ENCODE peak calls at places on chromosomes 6 and 20, in ten cellular contexts. One of them, this sample, is unnamed.

GRCh38 chr20:56409521-56409920 is 2.5 kb upstream of the CASS4 start:
- DNase-seq in PC-3: no peak
- DNase-seq in lower lobe of right lung: no peak
- DNase-seq in suprapubic skin: no peak
- DNase-seq in psoas muscle: no peak
- DNase-seq in HCT116: no peak
- DNase-seq in fibroblast of lung: peak; percentile 97
- DNase-seq in CD8-positive, alpha-beta memory T cell: no peak
- DNase-seq in right cardiac atrium: no peak
- DNase-seq in Peyer's patch: no peak
- DNase-seq in this sample: no peak

GRCh38 chr6:145863988-145864616 is 49.5 kb upstream of the FBXO30 start:
- DNase-seq in PC-3: no peak
- DNase-seq in lower lobe of right lung: no peak
- DNase-seq in suprapubic skin: no peak
- DNase-seq in psoas muscle: no peak
- DNase-seq in HCT116: no peak
- DNase-seq in fibroblast of lung: no peak
- DNase-seq in CD8-positive, alpha-beta memory T cell: no peak
- DNase-seq in right cardiac atrium: no peak
- DNase-seq in Peyer's patch: no peak
- DNase-seq in this sample: no peak

GRCh38 chr6:38015341-38015740 is 195.8 kb downstream of the ZFAND3 start:
- DNase-seq in PC-3: no peak
- DNase-seq in lower lobe of right lung: no peak
- DNase-seq in suprapubic skin: no peak
- DNase-seq in psoas muscle: no peak
- DNase-seq in HCT116: no peak
- DNase-seq in fibroblast of lung: no peak
- DNase-seq in CD8-positive, alpha-beta memory T cell: no peak
- DNase-seq in right cardiac atrium: no peak
- DNase-seq in Peyer's patch: no peak
- DNase-seq in this sample: no peak

GRCh38 chr6:157272866-157273755 is 50.2 kb downstream of the TMEM242 start:
- DNase-seq in PC-3: no peak
- DNase-seq in lower lobe of right lung: no peak
- DNase-seq in suprapubic skin: no peak
- DNase-seq in psoas muscle: no peak
- DNase-seq in HCT116: no peak
- DNase-seq in fibroblast of lung: no peak
- DNase-seq in CD8-positive, alpha-beta memory T cell: peak; percentile 41
- DNase-seq in right cardiac atrium: no peak
- DNase-seq in Peyer's patch: peak; percentile 43
- DNase-seq in this sample: no peak

GRCh38 chr6:26240981-26241770 is 123.8 kb upstream of the BTN3A2 start:
- DNase-seq in PC-3: no peak
- DNase-seq in lower lobe of right lung: peak; percentile 59
- DNase-seq in suprapubic skin: no peak
- DNase-seq in psoas muscle: no peak
- DNase-seq in HCT116: no peak
- DNase-seq in fibroblast of lung: peak; percentile 85
- DNase-seq in CD8-positive, alpha-beta memory T cell: peak; percentile 63
- DNase-seq in right cardiac atrium: no peak
- DNase-seq in Peyer's patch: no peak
- DNase-seq in this sample: peak; percentile 52

GRCh38 chr6:19997104-19997503 is 159.9 kb downstream of the ID4 start:
- DNase-seq in PC-3: no peak
- DNase-seq in lower lobe of right lung: no peak
- DNase-seq in suprapubic skin: no peak
- DNase-seq in psoas muscle: no peak
- DNase-seq in HCT116: no peak
- DNase-seq in fibroblast of lung: no peak
- DNase-seq in CD8-positive, alpha-beta memory T cell: no peak
- DNase-seq in right cardiac atrium: no peak
- DNase-seq in Peyer's patch: no peak
- DNase-seq in this sample: no peak

GRCh38 chr20:45495438-45495985 is 19.9 kb downstream of the SPINT3 start:
- DNase-seq in PC-3: no peak
- DNase-seq in lower lobe of right lung: peak; percentile 49
- DNase-seq in suprapubic skin: no peak
- DNase-seq in psoas muscle: no peak
- DNase-seq in HCT116: no peak
- DNase-seq in fibroblast of lung: no peak
- DNase-seq in CD8-positive, alpha-beta memory T cell: no peak
- DNase-seq in right cardiac atrium: no peak
- DNase-seq in Peyer's patch: no peak
- DNase-seq in this sample: no peak

GRCh38 chr6:104527761-104528415 is 331.8 kb downstream of the HACE1 start:
- DNase-seq in PC-3: peak; percentile 57
- DNase-seq in lower lobe of right lung: no peak
- DNase-seq in suprapubic skin: no peak
- DNase-seq in psoas muscle: no peak
- DNase-seq in HCT116: no peak
- DNase-seq in fibroblast of lung: peak; percentile 30
- DNase-seq in CD8-positive, alpha-beta memory T cell: no peak
- DNase-seq in right cardiac atrium: peak; percentile 16
- DNase-seq in Peyer's patch: no peak
- DNase-seq in this sample: no peak

DNA sequence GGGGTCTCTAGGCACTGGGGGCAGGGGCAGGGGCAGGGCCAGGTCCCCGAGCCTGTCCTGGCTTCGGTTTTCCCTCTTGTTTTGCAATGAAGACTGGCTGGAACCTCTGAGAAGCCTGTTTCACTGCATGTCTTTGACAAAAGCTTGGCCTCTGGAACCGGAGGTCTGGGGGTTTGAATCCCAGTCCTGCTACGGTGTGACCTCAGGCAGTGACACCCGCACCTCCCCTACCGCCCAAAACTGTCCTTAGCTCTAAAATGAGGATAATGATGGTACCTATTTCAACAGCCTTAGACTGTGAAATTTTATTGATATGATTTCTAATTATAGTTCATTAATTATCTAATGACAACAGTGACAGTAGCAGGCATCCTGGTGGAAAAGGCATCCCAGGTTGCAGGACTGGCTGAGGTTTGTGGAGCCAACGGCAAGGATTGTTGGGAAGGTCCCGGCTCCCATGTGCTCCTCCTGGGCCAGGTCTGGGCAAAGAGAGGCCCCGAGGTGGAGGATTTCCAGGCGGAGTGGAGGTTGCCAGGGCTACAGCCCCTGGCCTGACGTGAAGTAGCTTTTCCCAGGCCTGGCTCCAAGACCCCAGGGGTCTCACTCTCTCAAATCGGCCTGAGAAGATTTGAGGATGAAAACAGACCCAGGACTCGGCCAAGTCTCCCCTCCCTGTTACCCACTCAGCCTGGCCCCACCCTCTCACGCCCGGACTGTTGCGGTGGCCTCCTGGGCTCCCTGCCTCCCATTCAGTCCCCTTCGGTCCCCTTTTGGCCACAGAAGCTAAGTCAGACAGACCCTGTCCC is 57.9 kb downstream of the SNAI1 start:
- DNase-seq in PC-3: no peak
- DNase-seq in lower lobe of right lung: no peak
- DNase-seq in suprapubic skin: no peak
- DNase-seq in psoas muscle: no peak
- DNase-seq in HCT116: no peak
- DNase-seq in fibroblast of lung: no peak
- DNase-seq in CD8-positive, alpha-beta memory T cell: no peak
- DNase-seq in right cardiac atrium: no peak
- DNase-seq in Peyer's patch: no peak
- DNase-seq in this sample: no peak
- H3K4me3 ChIP-seq in PC-3: no peak overlapping the region
- H3K4me3 ChIP-seq in lower lobe of right lung: no peak overlapping the region
- H3K4me3 ChIP-seq in suprapubic skin: no peak overlapping the region
- H3K4me3 ChIP-seq in psoas muscle: no peak overlapping the region
- H3K4me3 ChIP-seq in HCT116: no peak overlapping the region
- H3K4me3 ChIP-seq in fibroblast of lung: no peak overlapping the region
- H3K4me3 ChIP-seq in CD8-positive, alpha-beta memory T cell: no peak overlapping the region
- H3K4me3 ChIP-seq in right cardiac atrium: no peak overlapping the region
- H3K4me3 ChIP-seq in Peyer's patch: no peak overlapping the region
- H3K4me3 ChIP-seq in this sample: no peak overlapping the region

DNA sequence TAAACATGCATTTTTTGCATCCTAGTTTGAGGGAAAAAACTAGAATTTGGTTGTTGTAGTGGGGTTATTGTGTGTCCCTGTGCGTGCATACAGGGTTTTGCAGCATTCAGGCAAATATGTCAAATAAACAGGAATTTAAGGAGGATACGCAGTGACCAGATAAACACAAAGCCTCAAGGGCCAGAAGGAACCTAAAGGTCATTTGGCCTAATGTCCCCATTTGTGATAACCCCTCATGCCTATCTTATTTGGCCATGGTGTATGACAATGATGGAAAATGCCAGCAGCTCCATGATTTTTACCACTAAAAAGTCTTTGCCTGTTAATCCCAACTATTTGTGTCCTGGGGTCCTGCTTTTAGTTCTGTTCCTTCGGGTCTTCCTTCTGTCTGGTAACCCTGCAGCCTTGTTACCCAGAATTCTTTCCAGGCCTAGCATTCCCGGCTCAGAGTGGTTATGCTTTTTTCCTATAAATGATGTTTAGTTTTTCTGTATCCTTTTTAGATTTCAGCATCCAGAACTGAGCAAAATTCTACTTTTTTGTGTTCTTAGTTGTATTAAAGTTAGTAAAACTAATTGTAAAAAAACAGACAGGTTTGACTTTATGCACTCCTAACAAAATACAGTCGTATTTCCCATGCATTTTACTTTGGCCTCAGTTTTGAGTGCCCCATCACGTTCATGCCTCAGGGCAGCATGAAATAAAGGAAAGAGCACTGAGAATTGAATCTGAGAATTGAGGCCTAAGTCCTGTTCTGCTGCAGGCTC is 4.4 kb downstream of the STX16 start:
- DNase-seq in PC-3: no peak
- DNase-seq in lower lobe of right lung: no peak
- DNase-seq in suprapubic skin: no peak
- DNase-seq in psoas muscle: no peak
- DNase-seq in HCT116: no peak
- DNase-seq in fibroblast of lung: no peak
- DNase-seq in CD8-positive, alpha-beta memory T cell: no peak
- DNase-seq in right cardiac atrium: no peak
- DNase-seq in Peyer's patch: no peak
- DNase-seq in this sample: no peak
- H3K4me1 ChIP-seq in PC-3: peaks cover 67% of the 10 kb centered on the region
- H3K4me1 ChIP-seq in lower lobe of right lung: peaks cover 58% of the 10 kb centered on the region
- H3K4me1 ChIP-seq in suprapubic skin: peaks cover 58% of the 10 kb centered on the region
- H3K4me1 ChIP-seq in psoas muscle: peaks cover 71% of the 10 kb centered on the region
- H3K4me1 ChIP-seq in HCT116: peaks cover 3% of the 10 kb centered on the region
- H3K4me1 ChIP-seq in fibroblast of lung: no peaks in the 10 kb centered on the region
- H3K4me1 ChIP-seq in CD8-positive, alpha-beta memory T cell: peaks cover 75% of the 10 kb centered on the region
- H3K4me1 ChIP-seq in right cardiac atrium: peaks cover 5% of the 10 kb centered on the region
- H3K4me1 ChIP-seq in Peyer's patch: no peaks in the 10 kb centered on the region
- H3K4me1 ChIP-seq in this sample: peaks cover 72% of the 10 kb centered on the region

GRCh38 chr6:33634986-33635385 is 13.9 kb downstream of the ITPR3 start:
- DNase-seq in PC-3: no peak
- DNase-seq in lower lobe of right lung: no peak
- DNase-seq in suprapubic skin: no peak
- DNase-seq in psoas muscle: no peak
- DNase-seq in HCT116: no peak
- DNase-seq in fibroblast of lung: no peak
- DNase-seq in CD8-positive, alpha-beta memory T cell: no peak
- DNase-seq in right cardiac atrium: no peak
- DNase-seq in Peyer's patch: no peak
- DNase-seq in this sample: no peak

GRCh38 chr6:33632603-33633039 is 11.5 kb downstream of the ITPR3 start:
- DNase-seq in PC-3: peak; percentile 64
- DNase-seq in lower lobe of right lung: peak; percentile 69
- DNase-seq in suprapubic skin: peak; percentile 76
- DNase-seq in psoas muscle: peak; percentile 60
- DNase-seq in HCT116: peak; percentile 37
- DNase-seq in fibroblast of lung: no peak
- DNase-seq in CD8-positive, alpha-beta memory T cell: peak; percentile 49
- DNase-seq in right cardiac atrium: peak; percentile 38
- DNase-seq in Peyer's patch: peak; percentile 83
- DNase-seq in this sample: peak; percentile 30

GRCh38 chr6:33633084-33633461 is 12.0 kb downstream of the ITPR3 start:
- DNase-seq in PC-3: no peak
- DNase-seq in lower lobe of right lung: no peak
- DNase-seq in suprapubic skin: peak; percentile 66
- DNase-seq in psoas muscle: no peak
- DNase-seq in HCT116: no peak
- DNase-seq in fibroblast of lung: no peak
- DNase-seq in CD8-positive, alpha-beta memory T cell: no peak
- DNase-seq in right cardiac atrium: no peak
- DNase-seq in Peyer's patch: no peak
- DNase-seq in this sample: no peak

GRCh38 chr6:33633462-33634158 is 12.5 kb downstream of the ITPR3 start:
- DNase-seq in PC-3: peak; percentile 49
- DNase-seq in lower lobe of right lung: peak; percentile 85
- DNase-seq in suprapubic skin: peak; percentile 85
- DNase-seq in psoas muscle: peak; percentile 80
- DNase-seq in HCT116: no peak
- DNase-seq in fibroblast of lung: peak; percentile 62
- DNase-seq in CD8-positive, alpha-beta memory T cell: peak; percentile 52
- DNase-seq in right cardiac atrium: peak; percentile 82
- DNase-seq in Peyer's patch: peak; percentile 89
- DNase-seq in this sample: peak; percentile 55

GRCh38 chr6:33634203-33634727 is 13.1 kb downstream of the ITPR3 start:
- DNase-seq in PC-3: no peak
- DNase-seq in lower lobe of right lung: peak; percentile 66
- DNase-seq in suprapubic skin: no peak
- DNase-seq in psoas muscle: no peak
- DNase-seq in HCT116: no peak
- DNase-seq in fibroblast of lung: no peak
- DNase-seq in CD8-positive, alpha-beta memory T cell: no peak
- DNase-seq in right cardiac atrium: no peak
- DNase-seq in Peyer's patch: no peak
- DNase-seq in this sample: no peak
- H3K4me3 ChIP-seq in PC-3: peak overlapping the region; percentile 54
- H3K4me3 ChIP-seq in lower lobe of right lung: peak overlapping the region; percentile 56
- H3K4me3 ChIP-seq in suprapubic skin: peak overlapping the region; percentile 52
- H3K4me3 ChIP-seq in psoas muscle: peak overlapping the region; percentile 66
- H3K4me3 ChIP-seq in HCT116: peak overlapping the region; percentile 31
- H3K4me3 ChIP-seq in fibroblast of lung: peak overlapping the region; percentile 47
- H3K4me3 ChIP-seq in CD8-positive, alpha-beta memory T cell: peak overlapping the region; percentile 58
- H3K4me3 ChIP-seq in right cardiac atrium: peak overlapping the region; percentile 27
- H3K4me3 ChIP-seq in Peyer's patch: peak overlapping the region; percentile 58
- H3K4me3 ChIP-seq in this sample: peak overlapping the region; percentile 54

DNA sequence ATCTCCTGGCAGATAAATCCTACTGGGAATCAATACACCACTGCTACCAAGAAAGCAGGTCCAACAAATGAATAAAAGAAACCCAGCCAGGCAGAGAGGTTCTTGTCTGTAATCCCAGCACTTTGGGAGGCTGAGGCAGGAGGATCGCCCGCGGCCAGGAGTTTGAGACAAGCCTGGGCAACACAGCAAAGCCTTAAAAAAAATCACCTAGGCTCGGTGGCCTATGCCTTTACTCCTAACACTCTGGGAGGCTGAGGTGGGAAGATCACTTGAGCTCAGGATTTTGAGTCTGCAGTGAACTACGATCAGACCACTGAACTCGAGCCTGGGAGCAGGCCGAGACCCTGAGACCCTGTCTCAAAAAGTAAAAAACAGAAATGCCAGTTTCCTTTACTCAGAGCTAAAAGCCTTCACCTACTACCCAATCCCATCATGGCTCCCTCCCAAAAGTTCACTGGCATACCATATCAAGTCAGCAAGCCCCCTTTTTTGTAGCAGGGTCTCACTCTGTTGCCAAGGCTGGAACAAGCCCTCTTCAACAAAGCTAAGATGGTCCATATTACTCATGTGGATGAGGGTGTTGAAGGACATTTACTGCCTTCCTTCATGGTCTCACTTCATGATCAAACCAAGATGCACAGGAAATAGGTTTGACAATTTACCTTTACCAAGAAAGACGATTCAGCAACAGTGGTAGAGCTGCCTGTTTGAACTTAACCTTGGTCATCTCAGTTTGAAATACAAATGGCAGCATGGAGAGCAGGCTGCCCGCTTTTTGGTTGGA is 5.3 kb downstream of the SNX5 start:
- DNase-seq in PC-3: no peak
- DNase-seq in lower lobe of right lung: no peak
- DNase-seq in suprapubic skin: no peak
- DNase-seq in psoas muscle: no peak
- DNase-seq in HCT116: no peak
- DNase-seq in fibroblast of lung: no peak
- DNase-seq in CD8-positive, alpha-beta memory T cell: no peak
- DNase-seq in right cardiac atrium: no peak
- DNase-seq in Peyer's patch: no peak
- DNase-seq in this sample: no peak
- H3K4me1 ChIP-seq in PC-3: peaks cover 53% of the 10 kb centered on the region
- H3K4me1 ChIP-seq in lower lobe of right lung: peaks cover 88% of the 10 kb centered on the region
- H3K4me1 ChIP-seq in suprapubic skin: peaks cover 89% of the 10 kb centered on the region
- H3K4me1 ChIP-seq in psoas muscle: peaks cover 69% of the 10 kb centered on the region
- H3K4me1 ChIP-seq in HCT116: peaks cover 20% of the 10 kb centered on the region
- H3K4me1 ChIP-seq in fibroblast of lung: peaks cover 23% of the 10 kb centered on the region
- H3K4me1 ChIP-seq in CD8-positive, alpha-beta memory T cell: peaks cover 73% of the 10 kb centered on the region
- H3K4me1 ChIP-seq in right cardiac atrium: peaks cover 19% of the 10 kb centered on the region
- H3K4me1 ChIP-seq in Peyer's patch: peaks cover 31% of the 10 kb centered on the region
- H3K4me1 ChIP-seq in this sample: peaks cover 55% of the 10 kb centered on the region